ENCODE peak calls at places on chromosomes 4 and X, in six cellular contexts. C is left ventricle myocardium inferior, H is heart left ventricle, Z is pancreas, X is lower leg skin, J is cardiac fibroblast. B is an unnamed sample.

GRCh38 chr4:3875466-3875865 is 109.3 kb downstream of the ADRA2C start:
- DNase-seq in C (no peak), H (no peak), Z (no peak), X (no peak), J (no peak), B (no peak)

GRCh38 chrX:53223068-53223693 is 1.8 kb downstream of the KDM5C start:
- DNase-seq in C (no peak), H (no peak), Z (no peak), X (no peak), J (peak; percentile 3), B (no peak)

GRCh38 chr4:107552306-107552705 is 167.7 kb downstream of the PAPSS1 start:
- DNase-seq in C (no peak), H (no peak), Z (no peak), X (no peak), J (peak; percentile 9), B (no peak)

GRCh38 chr4:99574530-99575314 is at the start of gene MTTP:
- DNase-seq in C (no peak), H (no peak), Z (no peak), X (no peak), J (no peak), B (no peak)

GRCh38 chrX:101347859-101348451 is 587 bp downstream of the TIMM8A start:
- DNase-seq in C (no peak), H (no peak), Z (no peak), X (no peak), J (peak; percentile 35), B (peak; percentile 5)

GRCh38 chr4:90254357-90254756 is 127.2 kb downstream of the CCSER1 start:
- DNase-seq in C (no peak), H (no peak), Z (no peak), X (no peak), J (no peak), B (no peak)

GRCh38 chr4:154677923-154678322 is 65.5 kb upstream of the FGG start:
- DNase-seq in C (no peak), H (no peak), Z (no peak), X (no peak), J (no peak), B (no peak)

GRCh38 chr4:32112891-32113290 is 1392.7 kb downstream of the PCDH7 start:
- DNase-seq in C (no peak), H (no peak), Z (no peak), X (no peak), J (no peak), B (no peak)

GRCh38 chr4:80029364-80029763 is 43.7 kb downstream of the ANTXR2 start:
- DNase-seq in C (no peak), H (no peak), Z (no peak), X (no peak), J (no peak), B (no peak)

GRCh38 chrX:149512225-149512885 is 7.2 kb upstream of the IDS start:
- DNase-seq in C (peak; percentile 35), H (peak; percentile 53), Z (peak; percentile 65), X (peak; percentile 22), J (peak; percentile 54), B (peak; percentile 37)

GRCh38 chr4:7313361-7313811 is 121.0 kb downstream of the SORCS2 start:
- DNase-seq in C (no peak), H (no peak), Z (no peak), X (no peak), J (no peak), B (no peak)

GRCh38 chr4:15493411-15493810 is 23.7 kb downstream of the CC2D2A start:
- DNase-seq in C (no peak), H (no peak), Z (no peak), X (no peak), J (no peak), B (no peak)

GRCh38 chr4:139950568-139950967 is 203.4 kb downstream of the MAML3 start:
- DNase-seq in C (no peak), H (no peak), Z (no peak), X (no peak), J (peak; percentile 39), B (peak; percentile 80)

GRCh38 chrX:23557070-23557469 is 110.2 kb upstream of the PRDX4 start:
- DNase-seq in C (no peak), H (no peak), Z (no peak), X (no peak), J (no peak), B (no peak)

GRCh38 chr4:161813389-161813788 is 350.4 kb downstream of the FSTL5 start:
- DNase-seq in C (no peak), H (no peak), Z (no peak), X (no peak), J (no peak), B (no peak)

GRCh38 chr4:38387348-38387747 is 276.7 kb upstream of the KLF3 start:
- DNase-seq in C (peak; percentile 47), H (peak; percentile 80), Z (no peak), X (peak; percentile 72), J (peak; percentile 13), B (peak; percentile 39)

GRCh38 chr4:1043658-1044468 is 32.4 kb downstream of the FGFRL1 start:
- DNase-seq in C (peak; percentile 82), H (peak; percentile 90), Z (peak; percentile 79), X (peak; percentile 91), J (peak; percentile 99), B (peak; percentile 99)

GRCh38 chr4:78369691-78370090 is 181.9 kb upstream of the ANXA3 start:
- DNase-seq in C (no peak), H (no peak), Z (no peak), X (no peak), J (peak; percentile 2), B (peak; percentile 81)

GRCh38 chr4:73962724-73963123 is 19.1 kb downstream of the PF4 start:
- DNase-seq in C (no peak), H (no peak), Z (no peak), X (no peak), J (no peak), B (no peak)

GRCh38 chr4:10108818-10109783 is 7.5 kb downstream of the WDR1 start:
- DNase-seq in C (no peak), H (no peak), Z (no peak), X (no peak), J (peak; percentile 53), B (no peak)

GRCh38 chrX:16711219-16712115 is 1.0 kb downstream of the CTPS2 start:
- DNase-seq in C (peak; percentile 16), H (peak; percentile 36), Z (peak; percentile 64), X (no peak), J (no peak), B (no peak)

GRCh38 chrX:70552174-70552704 is 107.6 kb downstream of the DLG3 start:
- DNase-seq in C (no peak), H (no peak), Z (no peak), X (no peak), J (no peak), B (no peak)

GRCh38 chrX:115021121-115021520 is 3.7 kb upstream of the IL13RA2 start:
- DNase-seq in C (no peak), H (no peak), Z (no peak), X (no peak), J (no peak), B (no peak)

GRCh38 chrX:71533850-71534515 is 1.1 kb downstream of the OGT start:
- DNase-seq in C (peak; percentile 30), H (peak; percentile 52), Z (peak; percentile 61), X (peak; percentile 27), J (peak; percentile 53), B (peak; percentile 48)

GRCh38 chr4:8439914-8440490 is 521 bp downstream of the ACOX3 start:
- DNase-seq in C (no peak), H (no peak), Z (no peak), X (no peak), J (no peak), B (no peak)

GRCh38 chrX:30935985-30936384 is 46.9 kb upstream of the TAB3 start:
- DNase-seq in C (no peak), H (no peak), Z (no peak), X (no peak), J (peak; percentile 15), B (peak; percentile 11)

GRCh38 chr4:22504931-22505330 is 10.9 kb downstream of the ADGRA3 start:
- DNase-seq in C (no peak), H (no peak), Z (no peak), X (no peak), J (peak; percentile 32), B (no peak)

GRCh38 chr4:15003441-15003890 is 1.2 kb downstream of the CPEB2 start:
- DNase-seq in C (peak; percentile 53), H (peak; percentile 73), Z (peak; percentile 87), X (peak; percentile 26), J (peak; percentile 41), B (no peak)

GRCh38 chr4:665751-666435 is 8.2 kb downstream of the ATP5ME start:
- DNase-seq in C (no peak), H (peak; percentile 22), Z (no peak), X (no peak), J (no peak), B (no peak)

GRCh38 chr4:53510316-53510715 is 81.0 kb downstream of the LNX1 start:
- DNase-seq in C (no peak), H (no peak), Z (no peak), X (no peak), J (no peak), B (no peak)

GRCh38 chr4:162959056-162959455 is 207.6 kb downstream of the NAF1 start:
- DNase-seq in C (no peak), H (no peak), Z (no peak), X (no peak), J (no peak), B (no peak)
- TF ChIP-seq CTCF in C (peak; percentile 23), H (no peak), Z (no peak), X (no peak), J (no peak), B (no peak)

GRCh38 chr4:148023782-148024181 is 291.9 kb downstream of the ARHGAP10 start:
- DNase-seq in C (no peak), H (no peak), Z (no peak), X (no peak), J (peak; percentile 24), B (no peak)
- H3K4me3 ChIP-seq in C (no peak overlapping the region), H (no peak overlapping the region), Z (no peak overlapping the region), X (no peak overlapping the region), J (no peak overlapping the region), B (no peak overlapping the region)

GRCh38 chr4:41561241-41561640 is 23.3 kb downstream of the LIMCH1 start:
- DNase-seq in C (no peak), H (no peak), Z (no peak), X (no peak), J (no peak), B (no peak)
- TF ChIP-seq CTCF in C (no peak), H (no peak), Z (no peak), X (no peak), J (no peak), B (no peak)

GRCh38 chr4:121077496-121077895 is 5.2 kb upstream of the NDNF start:
- DNase-seq in C (no peak), H (no peak), Z (no peak), X (no peak), J (no peak), B (no peak)
- H3K4me3 ChIP-seq in C (no peak overlapping the region), H (no peak overlapping the region), Z (no peak overlapping the region), X (no peak overlapping the region), J (no peak overlapping the region), B (no peak overlapping the region)